ENCODE peak calls at places on chromosome 9, in four cellular contexts. E is endodermal cell, X is right lobe of liver, V is uterus. T is an unnamed sample. For H3K36me3 and H3K4me1, the result is how much of the 10 kb centered on the place peaks cover.

GRCh38 chr9:19940808-19941207 is 152.0 kb upstream of the SLC24A2 start:
- DNase-seq in E (no peak), X (no peak), V (no peak), T (no peak)

GRCh38 chr9:123063172-123063508 is 29.7 kb downstream of the GPR21 start:
- DNase-seq in E (no peak), X (no peak), V (no peak), T (no peak)

GRCh38 chr9:121662359-121662758 is 10.9 kb downstream of the DAB2IP start:
- DNase-seq in V (no peak), E (no peak), X (no peak), T (no peak)

GRCh38 chr9:86322973-86323644 is 31.1 kb downstream of the TUT7 start:
- DNase-seq in E (no peak), V (no peak), X (no peak), T (no peak)

GRCh38 chr9:132670816-132671371 is 630 bp downstream of the GTF3C4 start:
- DNase-seq in X (no peak), V (peak), E (peak), T (no peak)

GRCh38 chr9:19876569-19877316 is 87.9 kb upstream of the SLC24A2 start:
- DNase-seq in X (no peak), V (no peak), E (no peak), T (no peak)

GRCh38 chr9:103789686-103790085 is 304.4 kb upstream of the SMC2 start:
- DNase-seq in E (no peak), V (no peak), X (no peak), T (no peak)

GRCh38 chr9:121282309-121283071 is 14.5 kb downstream of the GSN start:
- DNase-seq in V (peak), E (no peak), X (no peak), T (peak)

GRCh38 chr9:97993000-97993399 is 9.9 kb downstream of the ANP32B start:
- DNase-seq in E (no peak), V (no peak), X (no peak), T (no peak)

GRCh38 chr9:113215142-113215541 is 5.9 kb downstream of the FKBP15 start:
- DNase-seq in E (no peak), V (no peak), X (no peak), T (no peak)

GRCh38 chr9:87677776-87678587 is 47.9 kb upstream of the CTSL start:
- DNase-seq in X (no peak), E (no peak), V (no peak), T (no peak)

GRCh38 chr9:128712451-128713410 is 10.4 kb downstream of the PKN3 start:
- DNase-seq in V (no peak), X (peak), E (peak), T (no peak)

GRCh38 chr9:24765025-24765756 is 219.5 kb upstream of the IZUMO3 start:
- DNase-seq in E (no peak), V (no peak), X (no peak), T (no peak)

GRCh38 chr9:23611874-23612273 is 214.2 kb downstream of the ELAVL2 start:
- DNase-seq in V (no peak), E (no peak), X (no peak), T (no peak)

GRCh38 chr9:134563397-134563796 is 78.2 kb upstream of the COL5A1 start:
- DNase-seq in X (peak), E (peak), V (no peak), T (no peak)

GRCh38 chr9:109349431-109349846 is 28.6 kb upstream of the EPB41L4B start:
- DNase-seq in E (no peak), X (no peak), V (no peak), T (no peak)

GRCh38 chr9:134258828-134259546 is 67.3 kb upstream of the RXRA start:
- DNase-seq in E (no peak), V (no peak), X (peak), T (peak)

GRCh38 chr9:85577353-85577952 is 164.3 kb downstream of the AGTPBP1 start:
- DNase-seq in E (no peak), V (no peak), X (no peak), T (no peak)

GRCh38 chr9:87694236-87694755 is 31.6 kb upstream of the CTSL start:
- DNase-seq in E (peak), V (no peak), X (no peak), T (no peak)

GRCh38 chr9:79221084-79221483 is 350.7 kb upstream of the TLE4 start:
- DNase-seq in V (no peak), X (no peak), E (no peak), T (no peak)

GRCh38 chr9:35910613-35911488 is 1.6 kb downstream of the SPAAR start:
- DNase-seq in V (no peak), X (no peak), E (peak), T (peak)

GRCh38 chr9:33048054-33048465 is 23.0 kb downstream of the DNAJA1 start:
- DNase-seq in X (no peak), V (no peak), E (no peak), T (no peak)
- H3K36me3 ChIP-seq in X (under half), V (under half), E (half or more), T (half or more)

GRCh38 chr9:125756499-125756898 is 9.3 kb downstream of the PBX3 start:
- DNase-seq in E (no peak), V (no peak), X (no peak), T (no peak)

GRCh38 chr9:125757834-125758233 is 10.7 kb downstream of the PBX3 start:
- DNase-seq in X (no peak), V (no peak), E (no peak), T (no peak)

GRCh38 chr9:125754096-125754495 is 6.9 kb downstream of the PBX3 start:
- DNase-seq in E (no peak), V (no peak), X (no peak), T (no peak)

GRCh38 chr9:125752070-125752628 is 5.0 kb downstream of the PBX3 start:
- DNase-seq in X (no peak), E (no peak), V (no peak), T (no peak)

DNA sequence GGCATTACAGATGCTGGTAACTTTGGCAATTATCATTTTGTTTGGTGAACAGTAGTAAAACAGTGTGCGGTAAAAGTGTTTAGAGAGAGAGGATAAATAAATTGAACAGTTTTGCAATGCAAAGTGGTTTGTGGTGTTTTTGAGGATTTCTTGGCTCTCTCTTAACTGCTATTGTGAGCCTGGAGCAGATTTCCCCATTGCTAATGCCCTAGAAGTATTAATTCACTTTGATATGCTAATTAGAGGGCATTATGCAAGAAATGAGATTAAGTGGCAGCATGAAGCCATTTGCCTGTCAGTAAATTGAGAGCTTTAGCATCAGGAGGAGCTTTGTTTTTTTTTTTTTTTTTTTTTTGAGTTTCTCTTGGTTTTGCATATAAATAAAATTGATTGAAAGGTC is 8.2 kb downstream of the PBX3 start:
- DNase-seq in V (no peak), X (no peak), E (no peak), T (no peak)
- H3K4me3 ChIP-seq in V (no peak), X (no peak), E (no peak), T (no peak)

DNA sequence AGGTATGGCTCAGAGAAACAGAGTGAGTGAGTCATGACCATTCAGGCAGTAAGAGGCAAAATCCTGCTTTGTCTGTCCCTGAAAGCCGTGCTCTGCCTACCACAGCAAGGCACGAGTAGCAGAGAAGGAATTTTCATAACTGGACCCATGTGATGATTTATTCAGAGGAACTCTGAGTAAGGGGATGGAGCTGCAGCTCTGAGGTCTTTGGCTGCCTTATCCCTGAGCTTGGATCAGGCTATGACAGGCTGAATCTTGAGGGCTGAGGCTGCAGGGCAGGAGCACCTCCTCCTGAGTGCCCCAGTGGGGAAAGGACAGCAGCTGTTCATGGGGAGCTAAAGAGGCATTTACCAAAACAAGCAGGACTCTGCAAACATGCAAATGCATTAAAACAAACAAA is 183.4 kb downstream of the PAPPA start:
- DNase-seq in X (no peak), E (peak), V (no peak), T (no peak)
- H3K4me1 ChIP-seq in X (under half), E (under half), V (under half), T (under half)

GRCh38 chr9:131228988-131229387 is 47.3 kb downstream of the FAM78A start:
- DNase-seq in E (no peak), X (no peak), V (no peak), T (no peak)
- H3K36me3 ChIP-seq in E (half or more), X (under half), V (under half), T (under half)

DNA sequence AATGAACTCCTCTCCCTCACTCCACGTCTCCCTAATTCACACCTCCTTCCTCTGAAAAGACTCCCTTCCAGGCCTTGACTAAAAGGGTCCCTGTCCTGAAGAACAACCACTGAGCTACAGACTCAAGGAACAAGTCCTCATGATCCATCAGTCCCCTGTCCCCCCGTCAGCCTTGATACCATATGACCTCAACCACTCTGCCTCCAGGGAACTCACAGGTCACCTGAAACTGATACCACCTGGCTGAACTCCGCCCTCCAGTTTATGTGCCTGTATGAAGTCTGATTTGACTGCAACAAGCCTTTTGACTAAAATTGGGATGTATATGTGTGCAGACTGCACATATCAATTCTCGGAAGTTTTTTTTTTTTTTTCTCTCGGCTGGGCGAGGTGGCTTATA is 88.7 kb downstream of the UGCG start:
- DNase-seq in E (no peak), X (no peak), V (no peak), T (no peak)
- H3K4me3 ChIP-seq in E (no peak), X (no peak), V (no peak), T (no peak)

DNA sequence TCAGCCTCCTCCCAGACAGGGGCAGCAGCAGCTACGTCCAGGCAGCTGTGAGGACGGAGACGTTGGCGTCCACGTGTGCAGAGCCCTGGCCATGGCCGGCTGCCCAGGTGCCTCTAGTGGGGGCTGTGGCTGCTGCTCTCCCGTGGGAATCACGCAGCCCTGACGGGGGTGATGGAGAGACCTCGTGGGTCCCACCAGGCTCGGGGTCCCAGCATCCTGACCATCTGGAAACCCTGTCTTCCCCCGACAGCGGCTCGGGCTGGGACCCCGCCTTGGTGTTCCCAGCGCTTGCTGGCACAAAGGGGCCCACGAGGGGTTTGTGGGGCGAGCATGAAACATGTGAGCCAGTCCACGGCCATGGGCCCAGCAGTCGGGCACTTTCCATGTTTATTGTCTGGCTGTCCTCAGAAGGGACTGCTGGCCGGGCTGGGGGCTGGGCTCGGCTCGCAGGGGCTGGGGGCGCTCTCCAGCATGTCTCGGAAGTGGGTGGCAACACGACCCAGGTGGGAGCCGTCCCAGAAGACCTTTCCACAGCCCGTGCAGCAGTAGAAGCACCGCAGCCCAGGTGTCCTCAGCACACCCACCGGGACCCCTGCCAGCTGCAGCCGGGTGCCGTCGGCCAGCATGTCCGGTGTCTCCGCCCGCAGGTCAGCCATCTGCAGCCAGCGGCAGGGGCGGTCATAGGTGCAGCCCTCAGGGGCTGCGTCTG is 4.6 kb upstream of the NRARP start:
- DNase-seq in E (peak), V (peak), X (peak), T (peak)
- H3K4me1 ChIP-seq in E (under half), V (under half), X (under half), T (half or more)

DNA sequence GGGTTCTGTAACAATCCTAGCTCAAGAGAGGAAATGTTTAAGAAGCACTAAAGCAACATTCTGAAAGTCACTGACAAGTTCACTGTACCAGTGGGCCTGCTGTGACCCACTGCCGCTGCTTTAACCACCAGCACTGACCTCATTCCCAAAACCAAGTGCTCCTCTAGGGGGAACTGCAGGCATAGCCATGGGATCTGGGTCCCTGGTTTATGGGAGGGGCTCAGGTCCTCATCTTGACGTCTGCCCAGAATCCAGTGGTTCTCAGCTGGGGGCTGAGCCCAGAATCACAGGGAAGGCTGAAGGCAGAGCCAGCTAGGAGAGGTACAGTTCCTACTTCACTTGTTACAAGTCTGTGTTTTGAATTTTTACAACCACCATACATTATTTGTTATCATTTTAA is 36.1 kb upstream of the SLC2A8 start:
- DNase-seq in E (peak), V (peak), X (no peak), T (no peak)
- H3K36me3 ChIP-seq in E (under half), V (under half), X (under half), T (under half)

DNA sequence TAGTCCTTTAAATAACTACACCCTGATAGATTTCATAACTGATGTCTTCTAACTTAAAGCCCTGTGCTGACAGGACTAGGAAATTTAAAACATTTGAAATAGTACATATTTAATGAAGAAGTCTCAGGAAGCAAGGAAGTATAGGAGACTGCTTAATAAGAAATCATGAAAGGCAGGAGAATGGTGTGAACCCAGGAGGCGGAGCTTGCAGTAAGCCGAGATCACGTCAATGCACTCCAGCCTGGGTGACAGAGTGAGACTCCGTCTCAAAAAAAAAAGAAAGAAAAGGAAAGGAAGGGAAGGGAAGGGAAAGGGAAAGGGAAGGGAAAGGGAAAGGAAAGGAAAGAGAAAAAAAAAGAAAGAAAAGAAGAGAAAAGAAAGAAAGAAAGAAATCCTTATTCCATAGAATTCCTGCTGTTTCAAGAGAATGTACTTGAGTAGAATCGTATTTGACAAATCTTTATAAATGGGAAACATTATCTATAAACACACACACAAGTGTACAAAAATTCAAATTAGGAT is 74.1 kb downstream of the BNC2 start:
- DNase-seq in E (no peak), X (no peak), V (no peak), T (no peak)
- H3K4me3 ChIP-seq in E (no peak), X (no peak), V (no peak), T (no peak)

T was measured in left ventricle myocardium inferior.